ENCODE peak calls at places on chromosomes 4 and X, in five cellular contexts. R is iPS DF 6.9; T is bronchial epithelial cell; W is CD8-positive, alpha-beta T cell; O is tibial artery. U is an unnamed sample. For H3K27me3, the result is how much of the 10 kb centered on the place peaks cover.

GRCh38 chr4:124686279-124686678 is 26.3 kb downstream of the ANKRD50 start:
- DNase-seq in R (peak), T (no peak), W (no peak), O (no peak), U (no peak)

GRCh38 chr4:88439161-88439760 is 17.7 kb upstream of the HERC5 start:
- DNase-seq in R (peak), T (peak), W (no peak), O (no peak), U (no peak)

GRCh38 chrX:44667771-44668170 is 125.1 kb upstream of the FUNDC1 start:
- DNase-seq in R (no peak), T (no peak), W (no peak), O (no peak), U (no peak)

GRCh38 chr4:54568184-54568583 is 89.6 kb upstream of the KIT start:
- DNase-seq in R (no peak), T (peak), W (no peak), O (no peak), U (no peak)

GRCh38 chr4:142815834-142816233 is 30.3 kb downstream of the INPP4B start:
- DNase-seq in R (no peak), T (peak), W (no peak), O (no peak), U (no peak)

GRCh38 chr4:54746228-54746627 is 88.5 kb downstream of the KIT start:
- DNase-seq in R (no peak), T (no peak), W (no peak), O (no peak), U (no peak)

GRCh38 chrX:17519349-17519748 is 144.3 kb downstream of the NHS start:
- DNase-seq in R (no peak), T (no peak), W (no peak), O (peak), U (peak)

GRCh38 chr4:2843909-2844584 is 403 bp downstream of the ADD1 start:
- DNase-seq in R (no peak), T (no peak), W (no peak), O (peak), U (peak)

GRCh38 chrX:120560405-120560841 is 339 bp downstream of the CUL4B start:
- DNase-seq in R (no peak), T (no peak), W (peak), O (peak), U (no peak)

GRCh38 chrX:42089014-42089413 is 165.7 kb upstream of the CASK start:
- DNase-seq in R (no peak), T (no peak), W (no peak), O (no peak), U (no peak)

GRCh38 chr4:190016369-190017289 is 10.4 kb downstream of the FRG2 start:
- DNase-seq in R (no peak), T (no peak), W (no peak), O (no peak), U (no peak)
- H3K27me3 ChIP-seq in R (half or more), T (under half), W (under half), O (half or more), U (half or more)

GRCh38 chr4:1000686-1001260 is 7.6 kb upstream of the SLC26A1 start:
- DNase-seq in R (no peak), T (no peak), W (no peak), O (no peak), U (no peak)
- H3K27me3 ChIP-seq in R (half or more), T (half or more), W (under half), O (half or more), U (half or more)

GRCh38 chrX:40007136-40007535 is 90.6 kb downstream of the BCOR start:
- DNase-seq in R (no peak), T (no peak), W (no peak), O (no peak), U (no peak)

GRCh38 chrX:40009462-40009851 is 88.3 kb downstream of the BCOR start:
- DNase-seq in R (no peak), T (no peak), W (no peak), O (no peak), U (no peak)

GRCh38 chrX:40006025-40007017 is 91.4 kb downstream of the BCOR start:
- DNase-seq in R (no peak), T (no peak), W (peak), O (no peak), U (peak)

GRCh38 chrX:40008841-40009461 is 88.8 kb downstream of the BCOR start:
- DNase-seq in R (no peak), T (no peak), W (no peak), O (no peak), U (peak)

GRCh38 chrX:40007746-40008705 is 89.7 kb downstream of the BCOR start:
- DNase-seq in R (no peak), T (no peak), W (no peak), O (no peak), U (no peak)
- H3K27me3 ChIP-seq in R (under half), T (under half), W (under half), O (under half), U (under half)

GRCh38 chrX:23332101-23332887 is 2.4 kb upstream of the PTCHD1 start:
- DNase-seq in R (no peak), T (no peak), W (no peak), O (peak), U (no peak)

GRCh38 chrX:23334536-23334870 is at the start of gene PTCHD1:
- DNase-seq in R (no peak), T (no peak), W (no peak), O (no peak), U (no peak)

GRCh38 chrX:23334871-23335599 is 386 bp downstream of the PTCHD1 start:
- DNase-seq in R (no peak), T (no peak), W (no peak), O (no peak), U (no peak)

GRCh38 chrX:23332888-23333821 is 1.5 kb upstream of the PTCHD1 start:
- DNase-seq in R (no peak), T (no peak), W (no peak), O (no peak), U (no peak)

GRCh38 chrX:23333842-23334535 is 660 bp upstream of the PTCHD1 start:
- DNase-seq in R (no peak), T (no peak), W (no peak), O (peak), U (no peak)
- H3K27me3 ChIP-seq in R (under half), T (under half), W (under half), O (under half), U (under half)

GRCh38 chr4:84492737-84493091 is 6.4 kb downstream of the NKX6-1 start:
- DNase-seq in R (no peak), T (no peak), W (no peak), O (no peak), U (no peak)

GRCh38 chr4:84492290-84492689 is 6.8 kb downstream of the NKX6-1 start:
- DNase-seq in R (no peak), T (no peak), W (no peak), O (no peak), U (no peak)

GRCh38 chr4:84494518-84494917 is 4.6 kb downstream of the NKX6-1 start:
- DNase-seq in R (no peak), T (no peak), W (no peak), O (no peak), U (no peak)

GRCh38 chr4:84491420-84491819 is 7.7 kb downstream of the NKX6-1 start:
- DNase-seq in R (no peak), T (no peak), W (no peak), O (no peak), U (no peak)

GRCh38 chr4:84493092-84493850 is 5.8 kb downstream of the NKX6-1 start:
- DNase-seq in R (no peak), T (no peak), W (no peak), O (no peak), U (no peak)
- H3K27me3 ChIP-seq in R (half or more), T (half or more), W (half or more), O (half or more), U (half or more)